ENCODE peak calls at places on chromosomes 4 and X, in five cellular contexts. One of them, this sample, is unnamed.

GRCh38 chrX:24647257-24648058 is at the start of gene PCYT1B:
- DNase-seq in BE2C: peak; percentile 85
- DNase-seq in spleen: peak; percentile 82
- DNase-seq in heart right ventricle: peak; percentile 54
- DNase-seq in 8988T: no peak
- DNase-seq in this sample: peak; percentile 51

GRCh38 chr4:183960021-183960420 is 54.9 kb downstream of the STOX2 start:
- DNase-seq in BE2C: peak; percentile 88
- DNase-seq in spleen: no peak
- DNase-seq in heart right ventricle: peak; percentile 73
- DNase-seq in 8988T: no peak
- DNase-seq in this sample: peak; percentile 48

GRCh38 chr4:122450847-122451246 is 5.7 kb downstream of the IL2 start:
- DNase-seq in BE2C: no peak
- DNase-seq in spleen: no peak
- DNase-seq in heart right ventricle: no peak
- DNase-seq in 8988T: peak; percentile 5
- DNase-seq in this sample: no peak

GRCh38 chr4:113026556-113026955 is 22.9 kb upstream of the ANK2 start:
- DNase-seq in BE2C: no peak
- DNase-seq in spleen: no peak
- DNase-seq in heart right ventricle: no peak
- DNase-seq in 8988T: no peak
- DNase-seq in this sample: no peak

GRCh38 chr4:10057023-10057395 is 35.7 kb upstream of the SLC2A9 start:
- DNase-seq in BE2C: no peak
- DNase-seq in spleen: no peak
- DNase-seq in heart right ventricle: no peak
- DNase-seq in 8988T: no peak
- DNase-seq in this sample: no peak

GRCh38 chr4:723706-724105 is 18.1 kb downstream of the PCGF3 start:
- DNase-seq in BE2C: no peak
- DNase-seq in spleen: no peak
- DNase-seq in heart right ventricle: no peak
- DNase-seq in 8988T: no peak
- DNase-seq in this sample: no peak

GRCh38 chrX:11064851-11065600 is 46.1 kb upstream of the HCCS start:
- DNase-seq in BE2C: no peak
- DNase-seq in spleen: no peak
- DNase-seq in heart right ventricle: no peak
- DNase-seq in 8988T: no peak
- DNase-seq in this sample: no peak

GRCh38 chr4:71004281-71004851 is 10.9 kb downstream of the DCK start:
- DNase-seq in BE2C: peak; percentile 41
- DNase-seq in spleen: peak; percentile 81
- DNase-seq in heart right ventricle: no peak
- DNase-seq in 8988T: no peak
- DNase-seq in this sample: no peak

GRCh38 chrX:11509786-11510185 is 155.9 kb downstream of the ARHGAP6 start:
- DNase-seq in BE2C: no peak
- DNase-seq in spleen: no peak
- DNase-seq in heart right ventricle: no peak
- DNase-seq in 8988T: no peak
- DNase-seq in this sample: no peak

GRCh38 chr4:173013232-173013932 is 155.2 kb upstream of the GALNT7 start:
- DNase-seq in BE2C: peak; percentile 31
- DNase-seq in spleen: no peak
- DNase-seq in heart right ventricle: peak; percentile 38
- DNase-seq in 8988T: no peak
- DNase-seq in this sample: no peak

This sample was measured in uterus.